ENCODE peak calls at places on chromosomes 12 and 14, in ten cellular contexts. V is GM23338, Z is kidney epithelial cell, Y is fibroblast of villous mesenchyme, D is fibroblast of lung, T is AG04450, J is PC-3, M is prostate gland, O is AG04449, W is stomach. G is an unnamed sample.

GRCh38 chr14:70022771-70023445 is 143.7 kb downstream of the SMOC1 start:
- DNase-seq in V (no peak), Z (no peak), Y (no peak), D (no peak), T (no peak), J (no peak), M (no peak), O (no peak), W (no peak), G (no peak)

GRCh38 chr12:81872400-81872799 is 113.2 kb upstream of the PPFIA2 start:
- DNase-seq in V (no peak), Z (no peak), Y (no peak), D (no peak), T (no peak), J (no peak), M (no peak), O (no peak), W (no peak), G (no peak)

GRCh38 chr12:15778126-15778525 is 11.1 kb downstream of the EPS8 start:
- DNase-seq in V (no peak), Z (no peak), Y (no peak), D (no peak), T (no peak), J (no peak), M (no peak), O (no peak), W (no peak), G (no peak)

GRCh38 chr12:79959484-79959883 is 24.6 kb upstream of the PPP1R12A start:
- DNase-seq in V (no peak), Z (no peak), Y (no peak), D (no peak), T (no peak), J (no peak), M (no peak), O (no peak), W (no peak), G (no peak)

GRCh38 chr12:45304514-45305178 is 88.8 kb downstream of the ANO6 start:
- DNase-seq in V (no peak), Z (no peak), Y (no peak), D (no peak), T (no peak), J (no peak), M (no peak), O (no peak), W (no peak), G (no peak)

GRCh38 chr14:74934476-74935339 is 11.6 kb upstream of the RPS6KL1 start:
- DNase-seq in V (peak; percentile 30), Z (no peak), Y (peak; percentile 40), D (peak; percentile 75), T (no peak), J (no peak), M (no peak), O (no peak), W (no peak), G (no peak)

GRCh38 chr14:103516426-103517171 is 6.0 kb downstream of the CKB start:
- DNase-seq in V (no peak), Z (no peak), Y (no peak), D (no peak), T (no peak), J (no peak), M (no peak), O (no peak), W (no peak), G (no peak)

GRCh38 chr12:45834809-45835208 is 105.3 kb downstream of the ARID2 start:
- DNase-seq in V (no peak), Z (no peak), Y (no peak), D (no peak), T (no peak), J (no peak), M (no peak), O (no peak), W (no peak), G (no peak)

GRCh38 chr14:76929927-76930326 is 98.6 kb downstream of the IRF2BPL start:
- DNase-seq in V (peak; percentile 62), Z (no peak), Y (no peak), D (no peak), T (no peak), J (no peak), M (no peak), O (no peak), W (no peak), G (no peak)

GRCh38 chr14:100554082-100554677 is 33.0 kb downstream of the BEGAIN start:
- DNase-seq in V (no peak), Z (no peak), Y (peak; percentile 68), D (no peak), T (no peak), J (no peak), M (peak; percentile 42), O (no peak), W (peak; percentile 62), G (no peak)

GRCh38 chr12:2769866-2770533 is 24.8 kb upstream of the FKBP4 start:
- DNase-seq in V (no peak), Z (no peak), Y (no peak), D (no peak), T (no peak), J (no peak), M (no peak), O (no peak), W (no peak), G (no peak)

GRCh38 chr14:94021416-94022157 is 4.6 kb upstream of the OTUB2 start:
- DNase-seq in V (no peak), Z (no peak), Y (no peak), D (no peak), T (no peak), J (no peak), M (no peak), O (no peak), W (no peak), G (no peak)

DNA sequence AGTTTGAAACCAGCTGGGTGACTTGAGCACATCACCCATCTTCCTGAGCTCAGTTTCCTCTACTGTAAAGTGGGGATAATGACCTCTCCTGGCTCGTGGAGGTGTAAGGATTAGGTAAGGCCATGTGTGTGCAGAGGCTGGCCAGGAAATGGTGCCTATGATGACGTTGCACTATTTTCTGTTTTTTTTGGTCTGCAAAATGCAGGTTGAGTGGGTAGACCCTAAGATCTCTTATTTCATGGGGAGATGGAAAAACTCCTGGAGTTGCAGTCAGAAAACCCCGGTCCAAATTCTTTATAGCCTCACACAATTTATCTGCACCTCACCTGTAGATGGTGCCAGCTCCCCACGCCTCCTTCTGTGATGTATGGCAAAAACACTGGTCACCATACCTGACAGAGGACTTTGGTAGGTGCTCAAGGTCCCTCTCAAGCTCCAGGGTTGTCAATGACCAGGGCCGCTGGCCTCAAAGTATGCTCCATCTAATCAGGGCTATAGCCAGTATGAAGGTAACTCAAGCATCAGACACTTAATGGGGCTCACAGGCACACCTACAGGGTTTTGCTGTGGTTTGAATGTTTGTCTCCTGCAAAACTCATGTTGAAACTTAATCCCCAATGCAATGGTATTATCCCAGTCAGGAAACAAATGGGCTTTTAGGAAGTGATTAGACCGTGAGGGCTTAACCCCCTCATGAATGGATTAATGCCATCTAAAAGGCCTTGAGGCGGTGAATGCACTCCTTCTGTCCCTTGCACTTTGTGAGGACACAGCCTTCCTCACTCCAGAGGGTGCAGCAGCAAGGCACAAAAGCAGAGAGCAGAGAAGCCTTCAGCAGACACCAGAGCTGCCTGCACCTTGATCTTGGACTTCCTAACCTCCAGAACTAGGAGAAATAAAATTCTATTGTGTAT is 17.6 kb downstream of the C14orf132 start:
- DNase-seq in V (peak; percentile 40), Z (no peak), Y (no peak), D (no peak), T (no peak), J (peak; percentile 55), M (no peak), O (no peak), W (peak; percentile 36), G (no peak)
- TF ChIP-seq CTCF in V (peak; percentile 34), Z (no peak), Y (no peak), D (no peak), T (no peak), J (peak; percentile 60), M (no peak), O (no peak), W (no peak), G (peak; percentile 26)

DNA sequence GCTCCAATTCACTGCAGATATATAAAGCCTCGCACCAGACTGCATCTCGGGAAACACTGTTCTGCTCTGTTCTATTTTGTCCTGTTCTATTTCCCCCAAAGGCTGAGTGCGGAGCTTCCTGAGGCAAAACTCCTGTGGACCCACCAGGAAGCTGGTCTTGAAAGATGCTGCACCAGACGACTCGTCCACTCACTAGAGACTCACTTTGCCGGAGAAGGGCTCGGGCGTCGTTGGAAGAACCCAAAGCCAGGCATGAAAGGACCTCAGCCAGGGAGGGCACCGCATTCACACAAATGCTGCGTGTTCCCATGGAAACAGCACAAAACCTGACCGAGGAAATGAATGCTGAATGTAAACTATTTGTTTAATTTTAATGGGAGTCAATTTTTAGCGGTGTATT is 331.1 kb upstream of the SFSWAP start:
- DNase-seq in V (no peak), Z (no peak), Y (no peak), D (no peak), T (no peak), J (no peak), M (no peak), O (no peak), W (no peak), G (no peak)
- H3K4me3 ChIP-seq in V (no peak overlapping the region), Z (no peak overlapping the region), Y (no peak overlapping the region), D (no peak overlapping the region), T (no peak overlapping the region), J (no peak overlapping the region), M (no peak overlapping the region), O (no peak overlapping the region), W (no peak overlapping the region), G (no peak overlapping the region)

DNA sequence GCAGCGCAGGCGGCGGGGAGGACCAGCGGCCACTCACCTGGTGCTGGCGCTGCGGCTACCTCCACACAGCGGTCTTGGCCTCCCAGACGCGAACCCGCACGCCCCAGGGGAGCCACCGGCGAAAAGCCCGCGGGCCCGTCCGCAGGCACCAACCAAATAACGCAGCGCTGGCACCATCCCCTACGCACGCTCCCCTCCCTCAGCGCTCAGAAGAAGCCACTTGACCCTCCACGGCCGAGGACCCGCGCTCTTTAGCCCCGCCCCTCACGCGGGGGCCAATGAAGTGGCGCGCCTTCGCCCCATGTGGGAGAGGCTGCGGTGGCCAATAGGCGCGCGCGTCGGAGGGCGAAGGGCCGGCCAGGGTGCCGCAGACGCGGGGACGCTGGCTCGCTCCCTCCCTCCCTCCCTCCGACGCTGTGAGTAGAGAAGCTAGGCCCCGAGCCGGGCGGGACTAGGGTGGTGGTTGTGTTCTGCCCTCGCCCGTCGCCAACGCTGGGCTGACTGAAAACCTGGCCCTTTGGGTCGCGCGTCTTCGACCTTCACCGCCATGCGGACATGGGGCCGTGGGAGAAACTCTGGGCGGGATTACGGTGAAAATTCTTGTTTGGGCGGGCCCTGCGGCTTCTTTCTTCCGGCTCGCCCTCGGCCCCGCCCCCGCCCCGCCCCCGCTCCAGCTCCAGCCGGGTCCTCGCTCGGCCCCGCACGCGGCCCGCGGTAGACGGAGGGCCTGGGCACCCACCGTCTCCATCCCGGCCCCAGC is at the start of the genes DMAC2L and L2HGDH:
- DNase-seq in V (peak; percentile 98), Z (peak; percentile 49), Y (peak; percentile 91), D (peak; percentile 88), T (peak; percentile 62), J (peak; percentile 98), M (peak; percentile 91), O (peak; percentile 36), W (peak; percentile 94), G (no peak)
- TF ChIP-seq CTCF in V (no peak), Z (peak; percentile 68), Y (no peak), D (no peak), T (no peak), J (peak; percentile 20), M (no peak), O (no peak), W (no peak), G (no peak)

DNA sequence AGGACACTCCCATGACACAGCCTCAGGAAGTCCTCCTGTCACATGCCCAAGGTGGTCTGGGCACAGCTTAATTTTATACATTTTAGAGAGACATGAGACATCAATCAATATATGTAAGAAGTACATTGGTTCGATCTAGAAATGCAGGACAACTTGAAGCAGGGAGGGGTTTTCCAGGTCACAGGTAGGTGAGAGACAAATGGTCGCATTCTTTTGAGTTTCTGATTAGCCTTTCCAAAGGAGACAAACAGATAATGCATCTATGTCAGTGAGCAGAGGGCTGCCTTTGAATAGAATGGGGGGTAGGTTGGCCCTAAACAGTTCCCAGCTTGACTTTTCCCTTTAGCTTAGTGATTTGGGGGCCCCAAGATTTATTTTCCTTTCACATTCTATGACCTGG is 2.5 kb downstream of the HSPB8 start:
- DNase-seq in V (no peak), Z (no peak), Y (no peak), D (no peak), T (no peak), J (no peak), M (no peak), O (no peak), W (no peak), G (no peak)
- H3K4me3 ChIP-seq in V (no peak overlapping the region), Z (peak overlapping the region; percentile 27), Y (peak overlapping the region; percentile 61), D (peak overlapping the region; percentile 82), T (peak overlapping the region; percentile 65), J (peak overlapping the region; percentile 61), M (peak overlapping the region; percentile 38), O (peak overlapping the region; percentile 53), W (peak overlapping the region; percentile 60), G (peak overlapping the region; percentile 92)

G was measured in epithelial cell of proximal tubule.